ENCODE peak calls at places on chromosome 6, in five cellular contexts. One of them, this sample, is unnamed.

GRCh38 chr6:4581468-4582420 is 194.5 kb upstream of the CDYL start:
- DNase-seq in HCT116: no peak
- DNase-seq in left ventricle myocardium superior: no peak
- DNase-seq in BJ: peak
- DNase-seq in hypothalamus: no peak
- DNase-seq in this sample: no peak

GRCh38 chr6:108684809-108685329 is 124.2 kb downstream of the FOXO3 start:
- DNase-seq in left ventricle myocardium superior: no peak
- DNase-seq in BJ: peak
- DNase-seq in HCT116: no peak
- DNase-seq in hypothalamus: no peak
- DNase-seq in this sample: peak

GRCh38 chr6:94269256-94269655 is 849.9 kb upstream of the EPHA7 start:
- DNase-seq in left ventricle myocardium superior: no peak
- DNase-seq in BJ: no peak
- DNase-seq in HCT116: no peak
- DNase-seq in hypothalamus: no peak
- DNase-seq in this sample: no peak

GRCh38 chr6:19949155-19949554 is 112.0 kb downstream of the ID4 start:
- DNase-seq in hypothalamus: no peak
- DNase-seq in HCT116: no peak
- DNase-seq in left ventricle myocardium superior: no peak
- DNase-seq in BJ: no peak
- DNase-seq in this sample: no peak

GRCh38 chr6:148440877-148441453 is 98.3 kb downstream of the SASH1 start:
- DNase-seq in hypothalamus: no peak
- DNase-seq in left ventricle myocardium superior: peak
- DNase-seq in HCT116: peak
- DNase-seq in BJ: no peak
- DNase-seq in this sample: peak

GRCh38 chr6:25016311-25016710 is 80.6 kb upstream of the RIPOR2 start:
- DNase-seq in left ventricle myocardium superior: no peak
- DNase-seq in hypothalamus: no peak
- DNase-seq in BJ: peak
- DNase-seq in HCT116: no peak
- DNase-seq in this sample: no peak

GRCh38 chr6:1146500-1146899 is 165.4 kb upstream of the FOXQ1 start:
- DNase-seq in left ventricle myocardium superior: no peak
- DNase-seq in HCT116: no peak
- DNase-seq in BJ: no peak
- DNase-seq in hypothalamus: no peak
- DNase-seq in this sample: no peak

GRCh38 chr6:53306819-53307347 is 41.9 kb downstream of the ELOVL5 start:
- DNase-seq in HCT116: no peak
- DNase-seq in hypothalamus: no peak
- DNase-seq in BJ: no peak
- DNase-seq in left ventricle myocardium superior: no peak
- DNase-seq in this sample: no peak

GRCh38 chr6:157494132-157494705 is 113.2 kb downstream of the ZDHHC14 start:
- DNase-seq in BJ: no peak
- DNase-seq in left ventricle myocardium superior: no peak
- DNase-seq in HCT116: no peak
- DNase-seq in hypothalamus: no peak
- DNase-seq in this sample: no peak

GRCh38 chr6:131813991-131814390 is 6.2 kb downstream of the ENPP1 start:
- DNase-seq in HCT116: no peak
- DNase-seq in left ventricle myocardium superior: no peak
- DNase-seq in BJ: no peak
- DNase-seq in hypothalamus: no peak
- DNase-seq in this sample: no peak

GRCh38 chr6:17907467-17908229 is 79.8 kb downstream of the KIF13A start:
- DNase-seq in HCT116: peak
- DNase-seq in left ventricle myocardium superior: peak
- DNase-seq in BJ: peak
- DNase-seq in hypothalamus: no peak
- DNase-seq in this sample: peak

GRCh38 chr6:7541175-7542064 is at the start of gene DSP:
- DNase-seq in HCT116: peak
- DNase-seq in BJ: no peak
- DNase-seq in hypothalamus: no peak
- DNase-seq in left ventricle myocardium superior: peak
- DNase-seq in this sample: no peak

GRCh38 chr6:13175759-13176158 is 152.6 kb downstream of the TBC1D7 start:
- DNase-seq in HCT116: no peak
- DNase-seq in hypothalamus: no peak
- DNase-seq in BJ: no peak
- DNase-seq in left ventricle myocardium superior: no peak
- DNase-seq in this sample: no peak

GRCh38 chr6:111580826-111581505 is 24.7 kb downstream of the TRAF3IP2 start:
- DNase-seq in hypothalamus: no peak
- DNase-seq in BJ: no peak
- DNase-seq in HCT116: no peak
- DNase-seq in left ventricle myocardium superior: no peak
- DNase-seq in this sample: no peak

GRCh38 chr6:134375199-134375598 is 57.3 kb upstream of the SGK1 start:
- DNase-seq in BJ: no peak
- DNase-seq in HCT116: no peak
- DNase-seq in left ventricle myocardium superior: no peak
- DNase-seq in hypothalamus: no peak
- DNase-seq in this sample: no peak

This sample was measured in HFF-Myc.